ENCODE peak calls at places on chromosomes 13 and 19, in seven cellular contexts. J, W, C, I, G, R and F are unnamed samples.

GRCh38 chr13:23842406-23842805 is 46.8 kb downstream of the MIPEP start:
- DNase-seq in W (no peak), R (no peak), G (no peak), J (no peak), C (no peak), I (no peak), F (no peak)

GRCh38 chr13:110662105-110662504 is 43.8 kb downstream of the CARS2 start:
- DNase-seq in J (no peak), C (no peak), W (no peak), I (peak; percentile 37), R (no peak), G (no peak), F (no peak)

GRCh38 chr19:9430444-9430843 is 4.9 kb downstream of the ZNF266 start:
- DNase-seq in I (no peak), W (no peak), J (no peak), R (no peak), C (no peak), G (no peak), F (no peak)

GRCh38 chr13:59356607-59357006 is 807.1 kb downstream of the DIAPH3 start:
- DNase-seq in C (no peak), G (no peak), J (no peak), I (peak; percentile 88), R (peak; percentile 72), W (no peak), F (peak; percentile 92)

GRCh38 chr13:99647593-99647980 is 146.3 kb downstream of the TM9SF2 start:
- DNase-seq in W (no peak), C (no peak), R (no peak), G (no peak), J (no peak), I (no peak), F (no peak)

GRCh38 chr13:42355841-42356575 is 84.1 kb downstream of the AKAP11 start:
- DNase-seq in J (no peak), W (no peak), R (no peak), C (no peak), G (no peak), I (no peak), F (no peak)

GRCh38 chr19:2391118-2391725 is 31.2 kb downstream of the TMPRSS9 start:
- DNase-seq in I (peak; percentile 71), C (peak; percentile 54), W (peak; percentile 44), R (peak; percentile 58), J (no peak), G (peak; percentile 52), F (no peak)

GRCh38 chr19:23817519-23817918 is 58.8 kb upstream of the ZNF681 start:
- DNase-seq in G (no peak), J (peak; percentile 15), R (peak; percentile 5), C (no peak), I (peak; percentile 90), W (no peak), F (no peak)

GRCh38 chr13:74134777-74135305 is 637 bp upstream of the KLF12 start:
- DNase-seq in G (no peak), I (no peak), J (peak; percentile 41), W (peak; percentile 43), C (no peak), R (peak; percentile 33), F (peak; percentile 66)

GRCh38 chr19:49073514-49074378 is 1.2 kb upstream of the KCNA7 start:
- DNase-seq in I (no peak), J (no peak), W (no peak), G (no peak), C (no peak), R (no peak), F (no peak)